ENCODE peak calls at places on chromosomes 1 and 21, in seven cellular contexts. R, A, V, Y, S, B and L are unnamed samples.

GRCh38 chr1:211653907-211654553 is 21.4 kb downstream of the NEK2 start:
- DNase-seq in R (no peak), A (no peak), V (no peak), Y (no peak), S (peak; percentile 37), B (no peak), L (no peak)

GRCh38 chr1:84603941-84604830 is 29.9 kb upstream of the CTBS start:
- DNase-seq in R (no peak), A (peak; percentile 47), V (no peak), Y (peak; percentile 80), S (peak; percentile 93), B (no peak), L (no peak)

GRCh38 chr1:85494957-85495266 is 30.0 kb upstream of the DDAH1 start:
- DNase-seq in R (no peak), A (no peak), V (no peak), Y (peak; percentile 3), S (peak; percentile 38), B (no peak), L (no peak)

GRCh38 chr1:196372896-196373536 is 235.2 kb downstream of the KCNT2 start:
- DNase-seq in R (no peak), A (no peak), V (no peak), Y (peak; percentile 36), S (peak; percentile 65), B (no peak), L (no peak)

GRCh38 chr1:163596541-163597258 is 274.9 kb downstream of the NUF2 start:
- DNase-seq in R (no peak), A (no peak), V (no peak), Y (no peak), S (no peak), B (no peak), L (no peak)

GRCh38 chr1:9143250-9143649 is 14.3 kb upstream of the GPR157 start:
- DNase-seq in R (no peak), A (no peak), V (no peak), Y (no peak), S (peak; percentile 55), B (no peak), L (no peak)

GRCh38 chr1:210901981-210902770 is 231.8 kb downstream of the KCNH1 start:
- DNase-seq in R (no peak), A (no peak), V (no peak), Y (no peak), S (no peak), B (no peak), L (no peak)

GRCh38 chr1:225480825-225481434 is 53.1 kb upstream of the LBR start:
- DNase-seq in R (peak; percentile 30), A (peak; percentile 90), V (no peak), Y (peak; percentile 74), S (peak; percentile 42), B (no peak), L (no peak)

GRCh38 chr21:35974801-35975200 is 85.5 kb downstream of the SETD4 start:
- DNase-seq in R (no peak), A (no peak), V (no peak), Y (no peak), S (no peak), B (no peak), L (no peak)

GRCh38 chr1:74584185-74584584 is 71.8 kb upstream of the LRRC53 start:
- DNase-seq in R (no peak), A (no peak), V (no peak), Y (no peak), S (peak; percentile 18), B (no peak), L (no peak)

GRCh38 chr1:170711682-170712081 is 47.8 kb downstream of the PRRX1 start:
- DNase-seq in R (no peak), A (no peak), V (no peak), Y (no peak), S (peak; percentile 54), B (no peak), L (no peak)

GRCh38 chr1:174008261-174008660 is 13.9 kb downstream of the RC3H1 start:
- DNase-seq in R (no peak), A (no peak), V (no peak), Y (no peak), S (no peak), B (no peak), L (no peak)

GRCh38 chr1:156177918-156178654 is 15.8 kb upstream of the SLC25A44 start:
- DNase-seq in R (no peak), A (no peak), V (no peak), Y (peak; percentile 49), S (no peak), B (no peak), L (no peak)

GRCh38 chr1:182842265-182842664 is 3.1 kb downstream of the DHX9 start:
- DNase-seq in R (no peak), A (no peak), V (no peak), Y (no peak), S (no peak), B (no peak), L (no peak)

GRCh38 chr1:172824199-172824598 is 165.3 kb downstream of the FASLG start:
- DNase-seq in R (no peak), A (no peak), V (no peak), Y (no peak), S (no peak), B (no peak), L (no peak)

GRCh38 chr1:160124709-160125478 is 9.3 kb downstream of the ATP1A2 start:
- DNase-seq in R (no peak), A (no peak), V (no peak), Y (no peak), S (peak; percentile 62), B (no peak), L (no peak)

GRCh38 chr1:112625696-112626095 is 6.1 kb downstream of the CAPZA1 start:
- DNase-seq in R (no peak), A (no peak), V (no peak), Y (peak; percentile 86), S (peak; percentile 49), B (no peak), L (no peak)

GRCh38 chr1:39852214-39852791 is 31.0 kb downstream of the TRIT1 start:
- DNase-seq in R (no peak), A (no peak), V (no peak), Y (no peak), S (peak; percentile 44), B (no peak), L (no peak)

GRCh38 chr1:29703596-29703995 is 467.3 kb downstream of the PTPRU start:
- DNase-seq in R (no peak), A (peak; percentile 43), V (no peak), Y (peak; percentile 36), S (peak; percentile 72), B (no peak), L (no peak)

GRCh38 chr21:34345091-34345871 is 18.5 kb upstream of the KCNE2 start:
- DNase-seq in R (no peak), A (no peak), V (no peak), Y (no peak), S (peak; percentile 21), B (no peak), L (no peak)

GRCh38 chr1:156616463-156616862 is 2.8 kb upstream of the HAPLN2 start:
- DNase-seq in R (no peak), A (no peak), V (no peak), Y (peak; percentile 95), S (peak; percentile 45), B (peak; percentile 53), L (peak; percentile 49)

GRCh38 chr1:26020390-26020789 is 1.2 kb upstream of the EXTL1 start:
- DNase-seq in R (no peak), A (no peak), V (no peak), Y (no peak), S (peak; percentile 66), B (no peak), L (no peak)

GRCh38 chr1:48665743-48666142 is 110.9 kb downstream of the BEND5 start:
- DNase-seq in R (no peak), A (no peak), V (no peak), Y (no peak), S (no peak), B (no peak), L (no peak)

GRCh38 chr1:197902454-197903195 is at the start of gene C1orf53:
- DNase-seq in R (peak; percentile 77), A (peak; percentile 85), V (peak; percentile 67), Y (peak; percentile 93), S (peak; percentile 96), B (peak; percentile 91), L (peak; percentile 80)